ENCODE peak calls at places on chromosomes 16 and 17, in five cellular contexts. T is sigmoid colon, C is A673, U is SK-N-SH, S is fibroblast of pulmonary artery. Y is an unnamed sample.

GRCh38 chr16:85998178-85998867 is 99.4 kb downstream of the IRF8 start:
- DNase-seq in T (peak), C (no peak), U (no peak), S (no peak), Y (no peak)

GRCh38 chr16:19875900-19876299 is 8.7 kb downstream of the GPRC5B start:
- DNase-seq in T (no peak), C (no peak), U (no peak), S (no peak), Y (no peak)

GRCh38 chr17:31691251-31691905 is 167.7 kb downstream of the COPRS start:
- DNase-seq in T (no peak), C (no peak), U (no peak), S (no peak), Y (no peak)

GRCh38 chr17:76357597-76358158 is 4.0 kb upstream of the PRPSAP1 start:
- DNase-seq in T (no peak), C (no peak), U (no peak), S (no peak), Y (no peak)

GRCh38 chr17:56431736-56432135 is 161.8 kb upstream of the NOG start:
- DNase-seq in T (no peak), C (no peak), U (no peak), S (no peak), Y (no peak)

GRCh38 chr17:11991461-11991860 is 5.8 kb downstream of the ZNF18 start:
- DNase-seq in T (no peak), C (no peak), U (no peak), S (no peak), Y (no peak)

GRCh38 chr17:79834575-79835469 is 4.4 kb downstream of the CBX4 start:
- DNase-seq in T (no peak), C (peak), U (peak), S (no peak), Y (no peak)

GRCh38 chr17:57009737-57010445 is 32.0 kb downstream of the SCPEP1 start:
- DNase-seq in T (no peak), C (peak), U (peak), S (peak), Y (no peak)

GRCh38 chr16:61105544-61105943 is 930.7 kb downstream of the CDH8 start:
- DNase-seq in T (no peak), C (no peak), U (no peak), S (no peak), Y (no peak)

GRCh38 chr17:39132192-39132600 is 19.2 kb downstream of the PLXDC1 start:
- DNase-seq in T (peak), C (no peak), U (no peak), S (peak), Y (no peak)

GRCh38 chr17:72104164-72104862 is 16.5 kb upstream of the SOX9 start:
- DNase-seq in T (no peak), C (no peak), U (no peak), S (peak), Y (no peak)

GRCh38 chr17:77602062-77602746 is 356.3 kb upstream of the TNRC6C start:
- DNase-seq in T (peak), C (no peak), U (peak), S (peak), Y (no peak)

GRCh38 chr17:71548540-71549190 is 572.2 kb upstream of the SOX9 start:
- DNase-seq in T (no peak), C (no peak), U (no peak), S (peak), Y (no peak)

GRCh38 chr17:39671651-39672521 is 3.6 kb downstream of the PNMT start:
- DNase-seq in T (no peak), C (no peak), U (peak), S (peak), Y (no peak)

GRCh38 chr16:63719926-63720325 is 1401.9 kb downstream of the CDH11 start:
- DNase-seq in T (no peak), C (no peak), U (no peak), S (no peak), Y (no peak)

GRCh38 chr16:50419116-50419515 is 50.3 kb upstream of the BRD7 start:
- DNase-seq in T (no peak), C (no peak), U (no peak), S (no peak), Y (no peak)

GRCh38 chr16:84041421-84041820 is 1.2 kb downstream of the SLC38A8 start:
- DNase-seq in T (no peak), C (no peak), U (no peak), S (no peak), Y (no peak)

GRCh38 chr17:62641101-62641500 is 13.6 kb downstream of the MRC2 start:
- DNase-seq in T (no peak), C (no peak), U (no peak), S (no peak), Y (no peak)

GRCh38 chr16:14304891-14305459 is 233.9 kb downstream of the MRTFB start:
- DNase-seq in T (no peak), C (no peak), U (no peak), S (no peak), Y (no peak)

GRCh38 chr17:18011286-18011685 is 27.7 kb downstream of the ATPAF2 start:
- DNase-seq in T (no peak), C (no peak), U (no peak), S (no peak), Y (no peak)

GRCh38 chr17:74513987-74514631 is 17.2 kb downstream of the CD300LB start:
- DNase-seq in T (no peak), C (peak), U (no peak), S (peak), Y (no peak)

GRCh38 chr17:73292031-73292531 is 19.7 kb downstream of the CDC42EP4 start:
- DNase-seq in T (peak), C (no peak), U (peak), S (peak), Y (peak)

GRCh38 chr17:17884281-17885028 is 47.7 kb upstream of the SREBF1 start:
- DNase-seq in T (no peak), C (no peak), U (no peak), S (no peak), Y (no peak)

GRCh38 chr16:4660454-4661007 is 32.8 kb upstream of the NUDT16L1 start:
- DNase-seq in T (no peak), C (peak), U (peak), S (peak), Y (peak)

DNA sequence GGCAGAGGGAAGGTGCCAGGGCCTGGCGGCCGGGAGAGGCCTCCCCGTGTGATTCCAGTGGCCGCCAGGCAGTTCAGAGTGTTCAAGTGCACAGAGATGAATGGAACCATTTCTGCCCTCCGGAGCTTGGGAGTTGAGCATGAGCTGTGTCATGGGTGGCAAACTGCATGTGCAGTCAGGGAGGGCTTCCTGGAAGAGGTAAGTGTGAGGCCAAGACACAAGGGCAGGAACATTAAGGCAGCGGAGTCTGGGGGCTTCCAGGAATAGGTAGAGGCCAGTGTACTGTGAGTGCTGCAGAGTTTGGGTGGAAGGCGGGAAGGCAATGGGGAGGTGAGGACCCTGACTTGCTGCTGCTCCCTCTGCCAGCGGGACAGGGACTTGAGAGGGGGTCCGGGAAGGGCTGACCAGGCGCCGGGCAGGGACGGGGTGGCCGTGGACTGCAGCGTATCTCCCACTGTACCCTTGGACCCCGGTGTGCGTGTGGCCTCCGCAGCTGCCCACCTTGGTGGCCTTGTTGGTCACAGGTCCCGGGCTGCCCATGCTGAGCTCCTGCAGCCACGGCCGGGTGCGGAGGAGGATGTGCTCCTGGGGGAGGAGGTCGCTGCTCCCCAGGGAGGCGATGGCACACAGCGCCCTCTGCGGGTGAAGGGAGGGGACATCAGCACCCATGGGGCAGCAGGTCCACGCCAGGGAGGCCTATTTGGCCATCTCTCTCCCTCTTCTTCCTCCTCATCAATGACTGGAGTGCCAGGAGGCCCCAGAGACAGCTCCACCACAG is 7.5 kb upstream of the CEP131 start:
- DNase-seq in T (no peak), C (no peak), U (peak), S (no peak), Y (no peak)
- TF ChIP-seq CTCF in T (no peak), C (peak), U (peak), S (peak), Y (peak)

GRCh38 chr17:63844293-63844672 is 1.8 kb upstream of the SMARCD2 start:
- DNase-seq in T (no peak), C (no peak), U (no peak), S (no peak), Y (no peak)

GRCh38 chr17:63847525-63848249 is 5.2 kb upstream of the SMARCD2 start:
- DNase-seq in T (peak), C (no peak), U (no peak), S (no peak), Y (no peak)

GRCh38 chr17:63843387-63844292 is 1.2 kb upstream of the SMARCD2 start:
- DNase-seq in T (peak), C (no peak), U (no peak), S (peak), Y (no peak)

GRCh38 chr17:63842540-63843386 is at the start of gene SMARCD2:
- DNase-seq in T (peak), C (peak), U (peak), S (peak), Y (peak)

GRCh38 chr17:63845509-63845908 is 3.0 kb upstream of the SMARCD2 start:
- DNase-seq in T (no peak), C (no peak), U (no peak), S (no peak), Y (no peak)
- TF ChIP-seq CTCF in T (no peak), C (no peak), U (no peak), S (no peak), Y (no peak)

GRCh38 chr16:80323808-80324195 is 217.0 kb upstream of the DYNLRB2 start:
- DNase-seq in T (no peak), C (no peak), U (no peak), S (no peak), Y (no peak)

GRCh38 chr16:80317132-80318098 is 223.4 kb upstream of the DYNLRB2 start:
- DNase-seq in T (no peak), C (peak), U (peak), S (no peak), Y (no peak)

GRCh38 chr16:80318107-80318506 is 222.7 kb upstream of the DYNLRB2 start:
- DNase-seq in T (no peak), C (no peak), U (no peak), S (no peak), Y (no peak)

GRCh38 chr16:80323187-80323807 is 217.5 kb upstream of the DYNLRB2 start:
- DNase-seq in T (no peak), C (no peak), U (no peak), S (no peak), Y (no peak)

DNA sequence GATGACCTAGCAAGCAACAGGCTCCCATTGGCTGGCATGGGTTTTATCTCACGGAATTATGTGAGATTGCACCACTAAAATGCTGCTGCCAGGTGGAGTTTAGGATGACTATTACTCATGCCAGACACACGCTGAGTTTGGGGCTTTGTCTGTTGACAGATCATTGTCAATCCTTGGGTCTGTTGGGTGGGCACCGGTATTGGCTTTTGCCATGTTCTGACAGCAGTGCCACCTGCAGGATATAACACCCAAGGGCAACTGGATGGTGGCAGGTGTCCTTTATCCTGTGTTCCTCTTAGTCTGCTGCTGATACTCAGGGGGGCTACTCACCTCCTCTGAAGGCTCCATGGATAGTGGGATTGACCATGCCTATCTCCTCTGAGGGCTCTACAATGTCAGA is 221.6 kb upstream of the DYNLRB2 start:
- DNase-seq in T (no peak), C (no peak), U (no peak), S (no peak), Y (no peak)
- TF ChIP-seq CTCF in T (no peak), C (no peak), U (no peak), S (no peak), Y (no peak)

GRCh38 chr17:7563115-7563869 is 1.6 kb downstream of the SENP3 start:
- DNase-seq in T (no peak), C (no peak), U (no peak), S (no peak), Y (no peak)
- TF ChIP-seq CTCF in T (no peak), C (no peak), U (no peak), S (no peak), Y (no peak)

GRCh38 chr17:69916761-69917160 is 158.3 kb upstream of the KCNJ16 start:
- DNase-seq in T (no peak), C (no peak), U (no peak), S (no peak), Y (no peak)

GRCh38 chr17:69919789-69920188 is 155.2 kb upstream of the KCNJ16 start:
- DNase-seq in T (no peak), C (no peak), U (no peak), S (no peak), Y (no peak)

GRCh38 chr17:69918164-69918563 is 156.9 kb upstream of the KCNJ16 start:
- DNase-seq in T (no peak), C (no peak), U (no peak), S (no peak), Y (no peak)

GRCh38 chr17:69921046-69921445 is 154.0 kb upstream of the KCNJ16 start:
- DNase-seq in T (no peak), C (no peak), U (no peak), S (no peak), Y (no peak)
- TF ChIP-seq CTCF in T (no peak), C (no peak), U (no peak), S (no peak), Y (no peak)

DNA sequence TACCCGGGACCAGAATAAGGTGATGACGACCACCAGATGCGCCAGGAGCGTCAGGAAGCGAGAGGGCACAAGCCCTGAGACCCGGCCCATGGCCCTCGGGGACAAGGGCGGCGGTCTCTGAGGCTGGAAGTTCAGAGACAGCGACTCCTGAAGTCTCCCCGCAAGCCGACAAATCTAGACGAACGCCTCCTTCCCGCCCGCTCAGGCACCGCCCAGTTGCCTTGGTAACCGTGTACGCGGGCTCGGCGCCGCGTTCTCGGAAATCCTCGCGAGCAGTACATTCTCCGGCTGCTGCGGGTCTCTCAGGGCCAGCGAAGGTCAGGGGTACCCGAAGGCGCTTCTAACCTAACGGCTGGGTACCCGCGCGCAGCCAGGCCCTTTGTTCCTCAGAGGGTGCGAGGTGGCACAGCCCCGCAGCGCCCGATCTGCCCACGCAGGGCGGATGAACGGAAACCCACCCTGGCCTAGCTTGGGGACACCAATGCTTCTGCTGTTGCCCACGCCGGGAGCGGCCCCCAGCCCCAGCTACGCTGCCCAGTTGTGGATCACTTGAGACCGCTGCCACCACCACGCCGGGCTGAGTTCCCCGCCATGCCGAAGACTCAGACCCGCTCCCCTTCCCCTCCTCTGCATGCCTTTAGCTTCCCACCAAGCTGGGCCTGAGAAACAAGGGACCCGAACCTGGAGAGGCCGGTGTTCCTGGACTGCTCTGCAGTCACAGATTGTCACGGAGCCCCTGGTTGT is at the start of gene TMEM107:
- DNase-seq in T (peak), C (peak), U (peak), S (peak), Y (no peak)
- TF ChIP-seq CTCF in T (no peak), C (peak), U (no peak), S (no peak), Y (no peak)